ENCODE peak calls at places on chromosomes 6 and 20, in seven cellular contexts. One of them, this sample, is unnamed.

GRCh38 chr6:148617522-148617921 is 129.3 kb upstream of the UST start:
- DNase-seq in stomach: no peak
- DNase-seq in esophagus muscularis mucosa: no peak
- DNase-seq in endothelial cell of umbilical vein: no peak
- DNase-seq in ovary: no peak
- DNase-seq in uterus: no peak
- DNase-seq in prostate gland: no peak
- DNase-seq in this sample: no peak

GRCh38 chr20:59743767-59744485 is 139.6 kb downstream of the PHACTR3 start:
- DNase-seq in stomach: no peak
- DNase-seq in esophagus muscularis mucosa: no peak
- DNase-seq in endothelial cell of umbilical vein: no peak
- DNase-seq in ovary: no peak
- DNase-seq in uterus: no peak
- DNase-seq in prostate gland: no peak
- DNase-seq in this sample: no peak

GRCh38 chr6:142421285-142422202 is 119.7 kb downstream of the ADGRG6 start:
- DNase-seq in stomach: no peak
- DNase-seq in esophagus muscularis mucosa: no peak
- DNase-seq in endothelial cell of umbilical vein: no peak
- DNase-seq in ovary: no peak
- DNase-seq in uterus: no peak
- DNase-seq in prostate gland: no peak
- DNase-seq in this sample: no peak

GRCh38 chr6:169654590-169655391 is 47.0 kb downstream of the WDR27 start:
- DNase-seq in stomach: peak
- DNase-seq in esophagus muscularis mucosa: no peak
- DNase-seq in endothelial cell of umbilical vein: peak
- DNase-seq in ovary: no peak
- DNase-seq in uterus: peak
- DNase-seq in prostate gland: peak
- DNase-seq in this sample: peak

GRCh38 chr20:53346266-53346665 is 247.4 kb downstream of the ZNF217 start:
- DNase-seq in stomach: no peak
- DNase-seq in esophagus muscularis mucosa: no peak
- DNase-seq in endothelial cell of umbilical vein: no peak
- DNase-seq in ovary: no peak
- DNase-seq in uterus: no peak
- DNase-seq in prostate gland: no peak
- DNase-seq in this sample: no peak

GRCh38 chr20:1830240-1830639 is 65.0 kb upstream of the SIRPA start:
- DNase-seq in stomach: no peak
- DNase-seq in esophagus muscularis mucosa: no peak
- DNase-seq in endothelial cell of umbilical vein: no peak
- DNase-seq in ovary: peak
- DNase-seq in uterus: no peak
- DNase-seq in prostate gland: no peak
- DNase-seq in this sample: peak

GRCh38 chr6:139262519-139263300 is 29.1 kb downstream of the TXLNB start:
- DNase-seq in stomach: no peak
- DNase-seq in esophagus muscularis mucosa: no peak
- DNase-seq in endothelial cell of umbilical vein: no peak
- DNase-seq in ovary: no peak
- DNase-seq in uterus: no peak
- DNase-seq in prostate gland: no peak
- DNase-seq in this sample: peak

GRCh38 chr20:51860015-51860882 is 57.9 kb upstream of the SALL4 start:
- DNase-seq in stomach: no peak
- DNase-seq in esophagus muscularis mucosa: no peak
- DNase-seq in endothelial cell of umbilical vein: peak
- DNase-seq in ovary: no peak
- DNase-seq in uterus: no peak
- DNase-seq in prostate gland: peak
- DNase-seq in this sample: no peak

GRCh38 chr20:17943343-17943742 is 25.3 kb downstream of the SNX5 start:
- DNase-seq in stomach: no peak
- DNase-seq in esophagus muscularis mucosa: no peak
- DNase-seq in endothelial cell of umbilical vein: no peak
- DNase-seq in ovary: no peak
- DNase-seq in uterus: no peak
- DNase-seq in prostate gland: no peak
- DNase-seq in this sample: no peak

GRCh38 chr6:168645326-168645725 is 204.3 kb downstream of the SMOC2 start:
- DNase-seq in stomach: no peak
- DNase-seq in esophagus muscularis mucosa: no peak
- DNase-seq in endothelial cell of umbilical vein: no peak
- DNase-seq in ovary: no peak
- DNase-seq in uterus: no peak
- DNase-seq in prostate gland: no peak
- DNase-seq in this sample: no peak

GRCh38 chr6:132364675-132365074 is 36.6 kb downstream of the MOXD1 start:
- DNase-seq in stomach: no peak
- DNase-seq in esophagus muscularis mucosa: no peak
- DNase-seq in endothelial cell of umbilical vein: no peak
- DNase-seq in ovary: no peak
- DNase-seq in uterus: no peak
- DNase-seq in prostate gland: no peak
- DNase-seq in this sample: no peak

GRCh38 chr20:58237318-58238182 is 9.1 kb upstream of the ANKRD60 start:
- DNase-seq in stomach: no peak
- DNase-seq in esophagus muscularis mucosa: no peak
- DNase-seq in endothelial cell of umbilical vein: no peak
- DNase-seq in ovary: no peak
- DNase-seq in uterus: no peak
- DNase-seq in prostate gland: no peak
- DNase-seq in this sample: no peak

GRCh38 chr20:33328738-33329137 is 45.7 kb downstream of the BPIFB1 start:
- DNase-seq in stomach: no peak
- DNase-seq in esophagus muscularis mucosa: no peak
- DNase-seq in endothelial cell of umbilical vein: no peak
- DNase-seq in ovary: no peak
- DNase-seq in uterus: no peak
- DNase-seq in prostate gland: no peak
- DNase-seq in this sample: no peak

GRCh38 chr6:169828176-169828575 is 76.8 kb downstream of the ERMARD start:
- DNase-seq in stomach: no peak
- DNase-seq in esophagus muscularis mucosa: peak
- DNase-seq in endothelial cell of umbilical vein: no peak
- DNase-seq in ovary: peak
- DNase-seq in uterus: peak
- DNase-seq in prostate gland: no peak
- DNase-seq in this sample: no peak

GRCh38 chr6:31574106-31575061 is 981 bp upstream of the TNF start:
- DNase-seq in stomach: no peak
- DNase-seq in esophagus muscularis mucosa: no peak
- DNase-seq in endothelial cell of umbilical vein: no peak
- DNase-seq in ovary: no peak
- DNase-seq in uterus: no peak
- DNase-seq in prostate gland: no peak
- DNase-seq in this sample: no peak

GRCh38 chr6:16278048-16278724 is 39.8 kb downstream of the GMPR start:
- DNase-seq in stomach: no peak
- DNase-seq in esophagus muscularis mucosa: no peak
- DNase-seq in endothelial cell of umbilical vein: no peak
- DNase-seq in ovary: no peak
- DNase-seq in uterus: no peak
- DNase-seq in prostate gland: no peak
- DNase-seq in this sample: peak

GRCh38 chr6:41373367-41373918 is 38.0 kb downstream of the NCR2 start:
- DNase-seq in stomach: no peak
- DNase-seq in esophagus muscularis mucosa: peak
- DNase-seq in endothelial cell of umbilical vein: no peak
- DNase-seq in ovary: no peak
- DNase-seq in uterus: no peak
- DNase-seq in prostate gland: no peak
- DNase-seq in this sample: no peak

GRCh38 chr6:41374618-41375590 is 39.5 kb downstream of the NCR2 start:
- DNase-seq in stomach: no peak
- DNase-seq in esophagus muscularis mucosa: peak
- DNase-seq in endothelial cell of umbilical vein: no peak
- DNase-seq in ovary: no peak
- DNase-seq in uterus: no peak
- DNase-seq in prostate gland: no peak
- DNase-seq in this sample: no peak

GRCh38 chr6:41375598-41376151 is 40.3 kb downstream of the NCR2 start:
- DNase-seq in stomach: no peak
- DNase-seq in esophagus muscularis mucosa: peak
- DNase-seq in endothelial cell of umbilical vein: no peak
- DNase-seq in ovary: no peak
- DNase-seq in uterus: no peak
- DNase-seq in prostate gland: no peak
- DNase-seq in this sample: no peak

GRCh38 chr6:41372526-41373366 is 37.3 kb downstream of the NCR2 start:
- DNase-seq in stomach: peak
- DNase-seq in esophagus muscularis mucosa: peak
- DNase-seq in endothelial cell of umbilical vein: no peak
- DNase-seq in ovary: no peak
- DNase-seq in uterus: no peak
- DNase-seq in prostate gland: no peak
- DNase-seq in this sample: no peak

DNA sequence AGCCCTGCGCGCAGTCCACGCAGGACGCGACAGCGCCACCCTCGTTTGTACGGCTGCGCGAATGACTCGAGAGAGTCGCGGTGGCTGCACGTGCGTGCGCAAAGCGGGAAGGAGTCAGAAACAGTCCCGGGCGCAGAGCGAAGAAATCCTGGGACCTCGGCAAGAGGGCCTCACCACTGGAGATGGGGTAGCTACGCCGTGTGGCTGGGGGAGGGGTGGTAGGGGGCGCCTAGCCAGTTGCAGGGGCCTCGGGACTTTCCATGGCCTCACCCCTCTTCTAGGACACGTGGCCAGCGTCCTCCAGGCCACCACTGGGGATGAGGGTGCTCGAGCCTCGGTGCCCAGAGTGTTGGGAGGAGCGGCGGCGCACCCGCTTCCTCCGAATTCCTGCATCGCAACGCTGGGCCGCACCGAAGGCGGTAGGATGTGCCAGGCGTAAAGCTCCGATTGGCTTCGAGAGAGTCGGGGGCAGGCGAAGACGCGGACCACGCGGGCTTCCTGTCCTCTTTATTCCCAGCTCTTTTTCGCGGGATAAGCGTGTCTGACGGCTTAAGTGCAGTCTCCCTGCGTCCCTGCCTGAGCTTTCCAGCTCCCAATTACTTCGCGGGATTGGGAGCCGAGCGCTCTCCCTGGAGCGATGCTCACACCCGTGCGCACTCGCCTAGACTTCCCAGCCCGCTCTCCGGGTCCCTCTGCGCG is 38.7 kb downstream of the NCR2 start:
- DNase-seq in stomach: no peak
- DNase-seq in esophagus muscularis mucosa: peak
- DNase-seq in endothelial cell of umbilical vein: no peak
- DNase-seq in ovary: no peak
- DNase-seq in uterus: no peak
- DNase-seq in prostate gland: no peak
- DNase-seq in this sample: no peak
- H3K4me3 ChIP-seq in stomach: no peak
- H3K4me3 ChIP-seq in esophagus muscularis mucosa: no peak
- H3K4me3 ChIP-seq in endothelial cell of umbilical vein: no peak
- H3K4me3 ChIP-seq in ovary: no peak
- H3K4me3 ChIP-seq in uterus: no peak
- H3K4me3 ChIP-seq in prostate gland: no peak
- H3K4me3 ChIP-seq in this sample: peak

DNA sequence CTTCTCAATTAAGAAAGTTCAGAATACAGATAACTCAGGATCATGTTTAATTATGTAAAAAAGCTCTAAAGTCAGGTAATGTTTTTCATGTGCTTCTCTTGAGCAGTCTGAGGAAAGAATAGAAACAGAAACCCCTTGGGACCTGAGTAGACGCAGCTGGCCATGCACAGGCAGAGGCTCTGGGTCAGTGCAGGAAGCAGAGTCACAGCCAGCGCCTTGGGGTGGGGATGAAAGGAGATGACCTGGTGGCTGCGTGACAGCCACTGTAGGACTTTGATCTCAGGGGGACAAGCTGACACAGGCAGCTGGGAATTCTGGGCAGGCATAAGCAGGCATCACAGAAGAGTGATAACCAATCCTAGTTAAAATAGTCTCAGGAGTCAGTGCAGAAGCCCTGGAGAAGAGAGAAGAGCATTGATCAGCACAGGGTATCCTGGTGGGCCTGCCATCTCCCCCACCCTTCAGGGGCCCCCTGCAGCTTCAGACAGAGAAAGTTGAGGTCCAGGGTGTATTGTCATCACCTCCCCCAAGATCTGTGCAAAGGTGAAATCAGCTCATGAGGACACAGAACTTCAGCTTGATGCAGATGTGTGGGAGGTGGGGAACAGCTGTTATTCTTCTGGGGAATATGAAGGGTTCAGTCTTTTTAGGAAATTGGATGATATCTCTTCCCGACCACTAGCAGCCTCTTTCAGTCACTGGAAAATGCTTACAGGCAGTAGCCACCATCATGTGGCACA is 6.4 kb downstream of the HLA-DQB1 start:
- DNase-seq in stomach: no peak
- DNase-seq in esophagus muscularis mucosa: no peak
- DNase-seq in endothelial cell of umbilical vein: no peak
- DNase-seq in ovary: no peak
- DNase-seq in uterus: no peak
- DNase-seq in prostate gland: no peak
- DNase-seq in this sample: no peak
- TF ChIP-seq POLR2A in stomach: no peak
- TF ChIP-seq POLR2A in esophagus muscularis mucosa: no peak
- TF ChIP-seq POLR2A in endothelial cell of umbilical vein: no peak
- TF ChIP-seq POLR2A in ovary: no peak
- TF ChIP-seq POLR2A in uterus: no peak
- TF ChIP-seq POLR2A in prostate gland: no peak
- TF ChIP-seq POLR2A in this sample: no peak

GRCh38 chr6:3195377-3195694 is 32.1 kb downstream of the TUBB2B start:
- DNase-seq in stomach: no peak
- DNase-seq in esophagus muscularis mucosa: no peak
- DNase-seq in endothelial cell of umbilical vein: no peak
- DNase-seq in ovary: no peak
- DNase-seq in uterus: no peak
- DNase-seq in prostate gland: no peak
- DNase-seq in this sample: no peak
- H3K4me3 ChIP-seq in stomach: no peak
- H3K4me3 ChIP-seq in esophagus muscularis mucosa: no peak
- H3K4me3 ChIP-seq in endothelial cell of umbilical vein: no peak
- H3K4me3 ChIP-seq in ovary: no peak
- H3K4me3 ChIP-seq in uterus: no peak
- H3K4me3 ChIP-seq in prostate gland: no peak
- H3K4me3 ChIP-seq in this sample: no peak

DNA sequence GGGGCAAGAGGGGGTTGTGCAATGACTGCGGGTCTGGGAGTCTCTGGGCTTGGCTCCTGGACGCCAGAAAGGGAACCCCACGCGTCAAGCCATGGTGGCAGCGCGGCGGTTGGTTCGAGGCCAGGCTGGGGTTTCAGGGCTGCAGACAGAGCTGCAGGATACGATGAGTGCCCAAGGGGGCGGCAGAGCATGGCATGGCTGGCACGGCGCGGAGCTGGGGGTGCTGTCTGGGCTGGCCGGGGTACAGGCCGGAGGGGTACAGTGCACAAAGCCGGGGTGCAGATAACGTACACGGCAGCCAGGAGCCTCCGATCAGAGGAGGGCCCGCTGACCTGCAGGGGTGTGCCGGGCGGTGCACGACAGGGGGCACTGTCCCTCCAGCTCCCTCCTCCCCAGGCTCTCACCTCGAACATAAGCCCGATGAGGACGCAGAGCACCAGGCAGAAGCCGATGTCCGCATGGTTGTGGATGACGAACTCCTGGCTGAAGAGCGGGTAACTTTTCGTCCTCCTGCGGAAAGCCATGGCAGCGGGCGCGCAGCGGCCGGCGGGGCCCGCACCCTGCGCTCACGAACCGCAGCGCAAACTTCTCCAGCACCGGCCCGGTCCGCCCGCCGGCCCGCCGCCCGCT is 353 bp downstream of the TRAM2 start:
- DNase-seq in stomach: peak
- DNase-seq in esophagus muscularis mucosa: no peak
- DNase-seq in endothelial cell of umbilical vein: peak
- DNase-seq in ovary: peak
- DNase-seq in uterus: no peak
- DNase-seq in prostate gland: no peak
- DNase-seq in this sample: peak
- TF ChIP-seq POLR2A in stomach: no peak
- TF ChIP-seq POLR2A in esophagus muscularis mucosa: peak
- TF ChIP-seq POLR2A in endothelial cell of umbilical vein: peak
- TF ChIP-seq POLR2A in ovary: peak
- TF ChIP-seq POLR2A in uterus: peak
- TF ChIP-seq POLR2A in prostate gland: no peak
- TF ChIP-seq POLR2A in this sample: peak

This sample was measured in gastrocnemius medialis.